ENCODE peak calls at places on chromosome 2, in eight cellular contexts. One of them, this sample, is unnamed.

GRCh38 chr2:215466097-215466909 is 30.4 kb upstream of the FN1 start:
- DNase-seq in pancreas: no peak
- DNase-seq in NCI-H345: no peak
- DNase-seq in myocyte: no peak
- DNase-seq in fibroblast of lung: no peak
- DNase-seq in left colon: no peak
- DNase-seq in HFF-Myc: no peak
- DNase-seq in LoVo: no peak
- DNase-seq in this sample: no peak

GRCh38 chr2:30147715-30148611 is 1.2 kb downstream of the YPEL5 start:
- DNase-seq in pancreas: peak
- DNase-seq in NCI-H345: peak
- DNase-seq in myocyte: peak
- DNase-seq in fibroblast of lung: peak
- DNase-seq in left colon: peak
- DNase-seq in HFF-Myc: no peak
- DNase-seq in LoVo: peak
- DNase-seq in this sample: peak

GRCh38 chr2:165203689-165204559 is at the start of gene SCN3A:
- DNase-seq in pancreas: peak
- DNase-seq in NCI-H345: peak
- DNase-seq in myocyte: peak
- DNase-seq in fibroblast of lung: peak
- DNase-seq in left colon: no peak
- DNase-seq in HFF-Myc: peak
- DNase-seq in LoVo: peak
- DNase-seq in this sample: no peak

GRCh38 chr2:120559401-120559800 is 176.3 kb upstream of the GLI2 start:
- DNase-seq in pancreas: no peak
- DNase-seq in NCI-H345: no peak
- DNase-seq in myocyte: peak
- DNase-seq in fibroblast of lung: peak
- DNase-seq in left colon: no peak
- DNase-seq in HFF-Myc: peak
- DNase-seq in LoVo: no peak
- DNase-seq in this sample: no peak

GRCh38 chr2:236944561-236944960 is 141.1 kb upstream of the COPS8 start:
- DNase-seq in pancreas: no peak
- DNase-seq in NCI-H345: no peak
- DNase-seq in myocyte: no peak
- DNase-seq in fibroblast of lung: no peak
- DNase-seq in left colon: no peak
- DNase-seq in HFF-Myc: no peak
- DNase-seq in LoVo: no peak
- DNase-seq in this sample: no peak

GRCh38 chr2:28185881-28186280 is 206.8 kb upstream of the FOSL2 start:
- DNase-seq in pancreas: no peak
- DNase-seq in NCI-H345: no peak
- DNase-seq in myocyte: no peak
- DNase-seq in fibroblast of lung: peak
- DNase-seq in left colon: no peak
- DNase-seq in HFF-Myc: no peak
- DNase-seq in LoVo: no peak
- DNase-seq in this sample: no peak

GRCh38 chr2:238230699-238231098 is 9.1 kb downstream of the HES6 start:
- DNase-seq in pancreas: no peak
- DNase-seq in NCI-H345: no peak
- DNase-seq in myocyte: no peak
- DNase-seq in fibroblast of lung: no peak
- DNase-seq in left colon: no peak
- DNase-seq in HFF-Myc: no peak
- DNase-seq in LoVo: no peak
- DNase-seq in this sample: no peak

GRCh38 chr2:205175831-205176230 is 506.5 kb upstream of the NRP2 start:
- DNase-seq in pancreas: peak
- DNase-seq in NCI-H345: no peak
- DNase-seq in myocyte: no peak
- DNase-seq in fibroblast of lung: no peak
- DNase-seq in left colon: no peak
- DNase-seq in HFF-Myc: no peak
- DNase-seq in LoVo: no peak
- DNase-seq in this sample: no peak

GRCh38 chr2:108320326-108320932 is 31.7 kb downstream of the SULT1C2 start:
- DNase-seq in pancreas: no peak
- DNase-seq in NCI-H345: peak
- DNase-seq in myocyte: peak
- DNase-seq in fibroblast of lung: no peak
- DNase-seq in left colon: no peak
- DNase-seq in HFF-Myc: no peak
- DNase-seq in LoVo: no peak
- DNase-seq in this sample: no peak

GRCh38 chr2:235938611-235939010 is 229.6 kb downstream of the GBX2 start:
- DNase-seq in pancreas: no peak
- DNase-seq in NCI-H345: no peak
- DNase-seq in myocyte: no peak
- DNase-seq in fibroblast of lung: no peak
- DNase-seq in left colon: no peak
- DNase-seq in HFF-Myc: no peak
- DNase-seq in LoVo: no peak
- DNase-seq in this sample: no peak

GRCh38 chr2:102940684-102941083 is 178.9 kb downstream of the TMEM182 start:
- DNase-seq in pancreas: no peak
- DNase-seq in NCI-H345: no peak
- DNase-seq in myocyte: no peak
- DNase-seq in fibroblast of lung: no peak
- DNase-seq in left colon: no peak
- DNase-seq in HFF-Myc: no peak
- DNase-seq in LoVo: no peak
- DNase-seq in this sample: no peak

GRCh38 chr2:3639015-3639630 is 18.9 kb upstream of the ALLC start:
- DNase-seq in pancreas: no peak
- DNase-seq in NCI-H345: no peak
- DNase-seq in myocyte: no peak
- DNase-seq in fibroblast of lung: no peak
- DNase-seq in left colon: no peak
- DNase-seq in HFF-Myc: no peak
- DNase-seq in LoVo: no peak
- DNase-seq in this sample: no peak

GRCh38 chr2:10948165-10948564 is 36.4 kb downstream of the KCNF1 start:
- DNase-seq in pancreas: no peak
- DNase-seq in NCI-H345: no peak
- DNase-seq in myocyte: no peak
- DNase-seq in fibroblast of lung: no peak
- DNase-seq in left colon: no peak
- DNase-seq in HFF-Myc: no peak
- DNase-seq in LoVo: no peak
- DNase-seq in this sample: no peak

GRCh38 chr2:234763051-234763909 is 188.5 kb upstream of the SH3BP4 start:
- DNase-seq in pancreas: no peak
- DNase-seq in NCI-H345: peak
- DNase-seq in myocyte: no peak
- DNase-seq in fibroblast of lung: peak
- DNase-seq in left colon: no peak
- DNase-seq in HFF-Myc: no peak
- DNase-seq in LoVo: no peak
- DNase-seq in this sample: no peak

GRCh38 chr2:152337511-152337903 is 2.5 kb downstream of the FMNL2 start:
- DNase-seq in pancreas: no peak
- DNase-seq in NCI-H345: no peak
- DNase-seq in myocyte: no peak
- DNase-seq in fibroblast of lung: no peak
- DNase-seq in left colon: no peak
- DNase-seq in HFF-Myc: no peak
- DNase-seq in LoVo: no peak
- DNase-seq in this sample: no peak

GRCh38 chr2:215784371-215784783 is 229.0 kb downstream of the MREG start:
- DNase-seq in pancreas: no peak
- DNase-seq in NCI-H345: no peak
- DNase-seq in myocyte: peak
- DNase-seq in fibroblast of lung: peak
- DNase-seq in left colon: peak
- DNase-seq in HFF-Myc: peak
- DNase-seq in LoVo: no peak
- DNase-seq in this sample: no peak

GRCh38 chr2:94956797-94957391 is 68.6 kb upstream of the MAL start:
- DNase-seq in pancreas: peak
- DNase-seq in NCI-H345: peak
- DNase-seq in myocyte: peak
- DNase-seq in fibroblast of lung: peak
- DNase-seq in left colon: no peak
- DNase-seq in HFF-Myc: peak
- DNase-seq in LoVo: peak
- DNase-seq in this sample: no peak

GRCh38 chr2:224520064-224520463 is 65.1 kb downstream of the CUL3 start:
- DNase-seq in pancreas: no peak
- DNase-seq in NCI-H345: peak
- DNase-seq in myocyte: no peak
- DNase-seq in fibroblast of lung: peak
- DNase-seq in left colon: no peak
- DNase-seq in HFF-Myc: peak
- DNase-seq in LoVo: no peak
- DNase-seq in this sample: no peak

GRCh38 chr2:73343992-73344391 is 41.6 kb upstream of the ALMS1 start:
- DNase-seq in pancreas: no peak
- DNase-seq in NCI-H345: no peak
- DNase-seq in myocyte: no peak
- DNase-seq in fibroblast of lung: no peak
- DNase-seq in left colon: no peak
- DNase-seq in HFF-Myc: no peak
- DNase-seq in LoVo: no peak
- DNase-seq in this sample: no peak

GRCh38 chr2:183607995-183608394 is 483.8 kb downstream of the NUP35 start:
- DNase-seq in pancreas: no peak
- DNase-seq in NCI-H345: no peak
- DNase-seq in myocyte: no peak
- DNase-seq in fibroblast of lung: no peak
- DNase-seq in left colon: no peak
- DNase-seq in HFF-Myc: no peak
- DNase-seq in LoVo: no peak
- DNase-seq in this sample: no peak

GRCh38 chr2:75602724-75603342 is 42.1 kb upstream of the EVA1A start:
- DNase-seq in pancreas: no peak
- DNase-seq in NCI-H345: no peak
- DNase-seq in myocyte: peak
- DNase-seq in fibroblast of lung: peak
- DNase-seq in left colon: no peak
- DNase-seq in HFF-Myc: peak
- DNase-seq in LoVo: peak
- DNase-seq in this sample: peak

GRCh38 chr2:176128172-176129012 is 1.1 kb upstream of the HOXD8 start:
- DNase-seq in pancreas: no peak
- DNase-seq in NCI-H345: peak
- DNase-seq in myocyte: no peak
- DNase-seq in fibroblast of lung: no peak
- DNase-seq in left colon: no peak
- DNase-seq in HFF-Myc: no peak
- DNase-seq in LoVo: no peak
- DNase-seq in this sample: peak

GRCh38 chr2:164847291-164847690 is 5.7 kb upstream of the COBLL1 start:
- DNase-seq in pancreas: no peak
- DNase-seq in NCI-H345: no peak
- DNase-seq in myocyte: no peak
- DNase-seq in fibroblast of lung: no peak
- DNase-seq in left colon: no peak
- DNase-seq in HFF-Myc: no peak
- DNase-seq in LoVo: no peak
- DNase-seq in this sample: no peak

GRCh38 chr2:235244497-235245215 is 249.2 kb upstream of the AGAP1 start:
- DNase-seq in pancreas: no peak
- DNase-seq in NCI-H345: no peak
- DNase-seq in myocyte: peak
- DNase-seq in fibroblast of lung: peak
- DNase-seq in left colon: no peak
- DNase-seq in HFF-Myc: no peak
- DNase-seq in LoVo: no peak
- DNase-seq in this sample: no peak

GRCh38 chr2:32805104-32806095 is 141.4 kb upstream of the LTBP1 start:
- DNase-seq in pancreas: no peak
- DNase-seq in NCI-H345: no peak
- DNase-seq in myocyte: no peak
- DNase-seq in fibroblast of lung: peak
- DNase-seq in left colon: peak
- DNase-seq in HFF-Myc: no peak
- DNase-seq in LoVo: peak
- DNase-seq in this sample: no peak

GRCh38 chr2:27071277-27071989 is at the start of gene OST4:
- DNase-seq in pancreas: peak
- DNase-seq in NCI-H345: peak
- DNase-seq in myocyte: peak
- DNase-seq in fibroblast of lung: peak
- DNase-seq in left colon: peak
- DNase-seq in HFF-Myc: peak
- DNase-seq in LoVo: peak
- DNase-seq in this sample: peak

GRCh38 chr2:33391582-33392255 is 84.7 kb upstream of the RASGRP3 start:
- DNase-seq in pancreas: no peak
- DNase-seq in NCI-H345: no peak
- DNase-seq in myocyte: no peak
- DNase-seq in fibroblast of lung: no peak
- DNase-seq in left colon: no peak
- DNase-seq in HFF-Myc: no peak
- DNase-seq in LoVo: no peak
- DNase-seq in this sample: no peak

GRCh38 chr2:143357956-143358355 is 228.7 kb downstream of the ARHGAP15 start:
- DNase-seq in pancreas: no peak
- DNase-seq in NCI-H345: no peak
- DNase-seq in myocyte: no peak
- DNase-seq in fibroblast of lung: no peak
- DNase-seq in left colon: no peak
- DNase-seq in HFF-Myc: no peak
- DNase-seq in LoVo: no peak
- DNase-seq in this sample: no peak

GRCh38 chr2:201452856-201453643 is 1.5 kb downstream of the STRADB start:
- DNase-seq in pancreas: no peak
- DNase-seq in NCI-H345: no peak
- DNase-seq in myocyte: peak
- DNase-seq in fibroblast of lung: no peak
- DNase-seq in left colon: no peak
- DNase-seq in HFF-Myc: no peak
- DNase-seq in LoVo: no peak
- DNase-seq in this sample: no peak

GRCh38 chr2:202019689-202020450 is 13.8 kb upstream of the FZD7 start:
- DNase-seq in pancreas: no peak
- DNase-seq in NCI-H345: no peak
- DNase-seq in myocyte: peak
- DNase-seq in fibroblast of lung: no peak
- DNase-seq in left colon: no peak
- DNase-seq in HFF-Myc: no peak
- DNase-seq in LoVo: no peak
- DNase-seq in this sample: no peak

GRCh38 chr2:226969412-226969811 is 133.6 kb downstream of the RHBDD1 start:
- DNase-seq in pancreas: no peak
- DNase-seq in NCI-H345: no peak
- DNase-seq in myocyte: no peak
- DNase-seq in fibroblast of lung: peak
- DNase-seq in left colon: no peak
- DNase-seq in HFF-Myc: peak
- DNase-seq in LoVo: no peak
- DNase-seq in this sample: no peak

GRCh38 chr2:231393149-231394131 is 2.1 kb upstream of the B3GNT7 start:
- DNase-seq in pancreas: no peak
- DNase-seq in NCI-H345: no peak
- DNase-seq in myocyte: no peak
- DNase-seq in fibroblast of lung: no peak
- DNase-seq in left colon: peak
- DNase-seq in HFF-Myc: no peak
- DNase-seq in LoVo: no peak
- DNase-seq in this sample: peak

GRCh38 chr2:46144133-46144800 is 152.9 kb upstream of the EPAS1 start:
- DNase-seq in pancreas: no peak
- DNase-seq in NCI-H345: no peak
- DNase-seq in myocyte: no peak
- DNase-seq in fibroblast of lung: no peak
- DNase-seq in left colon: no peak
- DNase-seq in HFF-Myc: no peak
- DNase-seq in LoVo: no peak
- DNase-seq in this sample: no peak

GRCh38 chr2:105294844-105295481 is 34.6 kb downstream of the TGFBRAP1 start:
- DNase-seq in pancreas: peak
- DNase-seq in NCI-H345: no peak
- DNase-seq in myocyte: peak
- DNase-seq in fibroblast of lung: peak
- DNase-seq in left colon: no peak
- DNase-seq in HFF-Myc: peak
- DNase-seq in LoVo: peak
- DNase-seq in this sample: no peak